ENCODE peak calls at places on chromosome 22, in four cellular contexts. J, E, B and L are unnamed samples.

GRCh38 chr22:28799125-28799833 is 1.1 kb downstream of the XBP1 start:
- DNase-seq in B (peak), E (peak), J (no peak), L (peak)

GRCh38 chr22:28855355-28856094 is 27.8 kb upstream of the ZNRF3 start:
- DNase-seq in J (peak), E (peak), B (peak), L (peak)

GRCh38 chr22:30865656-30866055 is 102.9 kb downstream of the MORC2 start:
- DNase-seq in E (peak), B (no peak), J (peak), L (no peak)

GRCh38 chr22:47484960-47485571 is 722.6 kb downstream of the TBC1D22A start:
- DNase-seq in J (no peak), E (no peak), B (no peak), L (no peak)

GRCh38 chr22:27502327-27502726 is 299.2 kb downstream of the MN1 start:
- DNase-seq in J (no peak), E (no peak), B (no peak), L (no peak)

GRCh38 chr22:39134366-39135091 is 18.0 kb downstream of the CBX7 start:
- DNase-seq in J (no peak), E (no peak), B (no peak), L (no peak)

GRCh38 chr22:29661355-29661754 is 57.9 kb downstream of the NF2 start:
- DNase-seq in E (no peak), B (no peak), J (no peak), L (no peak)

GRCh38 chr22:37894939-37895670 is 11.0 kb upstream of the MICALL1 start:
- DNase-seq in J (peak), B (no peak), E (no peak), L (no peak)

GRCh38 chr22:36417281-36417686 is 29.5 kb upstream of the MYH9 start:
- DNase-seq in B (no peak), E (no peak), J (no peak), L (no peak)

GRCh38 chr22:41772198-41772597 is 28.3 kb upstream of the CCDC134 start:
- DNase-seq in J (no peak), B (no peak), E (no peak), L (no peak)

GRCh38 chr22:36873614-36874308 is 13.0 kb downstream of the NCF4 start:
- DNase-seq in B (peak), E (peak), J (no peak), L (peak)

GRCh38 chr22:42949159-42949558 is 65.8 kb downstream of the PACSIN2 start:
- DNase-seq in B (no peak), J (no peak), E (no peak), L (no peak)

GRCh38 chr22:46661221-46661851 is 41.1 kb downstream of the GRAMD4 start:
- DNase-seq in E (no peak), J (no peak), B (no peak), L (peak)

GRCh38 chr22:41445171-41446056 is 1.2 kb downstream of the TOB2 start:
- DNase-seq in E (no peak), J (peak), B (no peak), L (no peak)

GRCh38 chr22:35140879-35141745 is 75.2 kb downstream of the ISX start:
- DNase-seq in J (peak), B (no peak), E (peak), L (no peak)
- TF ChIP-seq FOSL1 in J (no peak), B (no peak), E (no peak), L (no peak)

GRCh38 chr22:21991774-21992173 is 9.2 kb upstream of the TOP3B start:
- DNase-seq in E (peak), J (no peak), B (no peak), L (no peak)
- TF ChIP-seq FOSL1 in E (no peak), J (no peak), B (no peak), L (no peak)

GRCh38 chr22:35399114-35399677 is 744 bp upstream of the MCM5 start:
- DNase-seq in B (no peak), J (no peak), E (no peak), L (no peak)
- TF ChIP-seq FOSL1 in B (no peak), J (no peak), E (peak), L (no peak)

DNA sequence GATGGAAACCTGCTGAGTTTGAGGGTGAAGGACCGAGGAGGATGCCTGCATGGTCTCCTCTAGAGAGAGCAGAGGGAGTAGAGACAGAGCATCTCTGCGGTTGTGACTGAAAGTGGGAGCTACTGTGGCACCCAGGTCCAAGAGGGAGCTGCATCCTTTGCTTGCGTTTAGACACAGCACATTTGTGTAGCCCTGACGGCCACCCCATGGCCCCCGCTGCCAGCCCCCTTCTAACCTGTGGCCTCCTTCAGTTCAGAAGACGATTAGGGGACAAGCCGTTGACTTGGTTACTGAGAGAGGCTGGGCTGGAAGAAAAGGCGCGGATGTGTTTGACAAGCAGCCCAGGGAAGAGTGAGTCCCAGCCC is 690.9 kb downstream of the BRD1 start:
- DNase-seq in B (no peak), J (no peak), E (no peak), L (no peak)
- TF ChIP-seq FOSL1 in B (no peak), J (no peak), E (no peak), L (no peak)

GRCh38 chr22:45296628-45297297 is 12.0 kb downstream of the UPK3A start:
- DNase-seq in B (no peak), J (no peak), E (no peak), L (no peak)
- TF ChIP-seq FOSL1 in B (no peak), J (no peak), E (no peak), L (no peak)

DNA sequence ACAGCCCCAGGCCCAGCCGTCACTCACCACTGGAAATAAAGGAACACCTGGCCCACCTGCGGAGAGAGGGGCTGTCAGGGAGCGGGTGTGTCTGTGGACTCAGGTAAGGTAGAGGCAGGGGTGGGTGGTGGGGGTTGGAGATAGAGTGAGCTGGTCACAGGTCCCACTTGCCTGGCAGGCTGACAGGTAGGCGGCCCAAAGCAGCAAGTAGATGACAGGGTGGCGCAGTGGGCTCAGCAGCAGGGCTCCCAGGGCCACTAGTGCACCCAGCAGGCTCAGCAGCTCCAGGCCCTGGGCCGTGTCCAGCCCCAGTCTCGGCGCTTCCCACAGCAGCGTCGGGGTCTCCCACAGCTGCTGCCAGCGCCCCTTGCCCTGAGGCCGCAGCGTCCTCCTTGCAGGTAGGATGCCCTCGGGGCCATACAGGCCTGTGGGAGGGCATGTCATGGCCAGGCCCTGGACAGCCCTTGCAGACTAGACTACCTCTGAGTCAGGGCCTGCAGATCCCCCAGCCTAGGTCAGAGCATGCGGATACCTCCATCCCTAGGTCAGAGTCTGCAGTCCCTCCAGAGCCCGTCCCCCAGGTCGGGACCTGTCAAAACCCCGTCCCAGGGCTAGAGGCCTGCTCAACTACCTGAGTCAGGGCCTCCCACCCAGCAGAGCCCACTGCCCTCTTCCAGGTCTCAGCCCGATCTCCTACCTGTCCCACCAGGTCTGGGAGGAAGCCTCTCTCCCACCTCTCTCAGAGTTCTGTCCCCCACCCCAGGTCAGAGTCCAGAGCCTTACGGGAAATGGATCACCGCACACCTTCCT is 686 bp downstream of the LMF2 start:
- DNase-seq in B (no peak), E (peak), J (peak), L (no peak)
- TF ChIP-seq FOSL1 in B (no peak), E (no peak), J (no peak), L (no peak)

GRCh38 chr22:44363980-44364749 is 51.4 kb upstream of the SHISAL1 start:
- DNase-seq in J (no peak), B (no peak), E (no peak), L (no peak)

GRCh38 chr22:44361391-44362126 is 48.8 kb upstream of the SHISAL1 start:
- DNase-seq in E (no peak), B (no peak), J (no peak), L (no peak)

GRCh38 chr22:44362249-44363040 is 49.7 kb upstream of the SHISAL1 start:
- DNase-seq in B (no peak), J (no peak), E (no peak), L (no peak)

GRCh38 chr22:44364750-44365118 is 52.0 kb upstream of the SHISAL1 start:
- DNase-seq in E (no peak), B (no peak), J (no peak), L (no peak)

GRCh38 chr22:44363214-44363979 is 50.6 kb upstream of the SHISAL1 start:
- DNase-seq in E (no peak), B (peak), J (no peak), L (no peak)
- TF ChIP-seq FOSL1 in E (no peak), B (no peak), J (no peak), L (no peak)